ENCODE peak calls at places on chromosomes 6 and 20, in seven cellular contexts. Z, D, S, Y, X, B and W are unnamed samples.

GRCh38 chr6:43771210-43771857 is 1.3 kb downstream of the VEGFA start:
- DNase-seq in S (peak; percentile 53), B (peak; percentile 61), Y (peak; percentile 27), Z (peak; percentile 31), X (peak; percentile 72), D (peak; percentile 45), W (no peak)

GRCh38 chr6:47277702-47278101 is 32.0 kb downstream of the TNFRSF21 start:
- DNase-seq in X (no peak), Y (no peak), S (no peak), Z (no peak), D (no peak), B (no peak), W (no peak)

GRCh38 chr6:62570372-62570771 is 284.3 kb upstream of the KHDRBS2 start:
- DNase-seq in B (no peak), D (no peak), Y (no peak), S (no peak), Z (no peak), X (no peak), W (no peak)

GRCh38 chr6:75292522-75292921 is 7.9 kb upstream of the TMEM30A start:
- DNase-seq in S (no peak), D (no peak), B (no peak), Z (no peak), X (no peak), Y (no peak), W (no peak)

GRCh38 chr6:170075659-170076223 is 215.1 kb downstream of the DLL1 start:
- DNase-seq in Y (no peak), X (no peak), S (no peak), D (no peak), B (no peak), Z (no peak), W (no peak)

GRCh38 chr20:48052492-48052870 is 267.2 kb upstream of the SULF2 start:
- DNase-seq in D (no peak), Z (no peak), B (peak; percentile 44), X (no peak), S (no peak), Y (no peak), W (no peak)

GRCh38 chr20:38728911-38729642 is 4.8 kb downstream of the SLC32A1 start:
- DNase-seq in Z (no peak), Y (no peak), X (peak; percentile 51), S (peak; percentile 80), B (no peak), D (no peak), W (no peak)

GRCh38 chr6:81753709-81754678 is 1.5 kb upstream of the TENT5A start:
- DNase-seq in Y (peak; percentile 80), B (peak; percentile 52), D (peak; percentile 79), Z (peak; percentile 80), X (peak; percentile 85), S (peak; percentile 79), W (no peak)

GRCh38 chr20:41716436-41716835 is 98.3 kb upstream of the CHD6 start:
- DNase-seq in Y (no peak), S (no peak), D (no peak), X (no peak), B (no peak), Z (no peak), W (peak; percentile 26)

GRCh38 chr20:3000852-3001523 is 42.4 kb upstream of the GNRH2 start:
- DNase-seq in B (peak; percentile 53), Z (no peak), Y (no peak), D (peak; percentile 60), S (peak; percentile 64), X (no peak), W (no peak)

GRCh38 chr20:10217517-10218410 is 866 bp upstream of the SNAP25 start:
- DNase-seq in X (peak; percentile 80), Y (no peak), B (peak; percentile 99), S (peak; percentile 90), D (no peak), Z (no peak), W (no peak)

GRCh38 chr6:87731818-87732661 is 30.0 kb upstream of the AKIRIN2 start:
- DNase-seq in B (peak; percentile 94), X (no peak), Z (peak; percentile 49), S (no peak), D (peak; percentile 61), Y (no peak), W (peak; percentile 97)

GRCh38 chr6:22598386-22598785 is 29.0 kb downstream of the HDGFL1 start:
- DNase-seq in D (no peak), B (peak; percentile 38), S (no peak), X (no peak), Z (no peak), Y (no peak), W (no peak)

GRCh38 chr20:44153636-44154043 is 33.3 kb downstream of the JPH2 start:
- DNase-seq in X (no peak), S (no peak), D (peak; percentile 67), B (peak; percentile 80), Y (no peak), Z (peak; percentile 53), W (no peak)

GRCh38 chr6:109513571-109514071 is 30.6 kb upstream of the ZBTB24 start:
- DNase-seq in Z (no peak), B (peak; percentile 90), D (no peak), Y (no peak), S (peak; percentile 43), X (no peak), W (no peak)

GRCh38 chr6:21937466-21937865 is 343.9 kb downstream of the SOX4 start:
- DNase-seq in Z (no peak), Y (no peak), S (no peak), D (no peak), X (no peak), B (no peak), W (no peak)

GRCh38 chr20:32477594-32478512 is 107.3 kb downstream of the NOL4L start:
- DNase-seq in Z (no peak), S (no peak), X (no peak), Y (no peak), D (no peak), B (no peak), W (no peak)

GRCh38 chr6:142297996-142298753 is 3.6 kb upstream of the ADGRG6 start:
- DNase-seq in S (no peak), D (no peak), B (peak; percentile 82), Z (no peak), X (no peak), Y (no peak), W (peak; percentile 65)

GRCh38 chr6:51468704-51469103 is 618.7 kb downstream of the PKHD1 start:
- DNase-seq in S (no peak), B (no peak), Z (no peak), X (peak; percentile 59), D (no peak), Y (no peak), W (no peak)
- H3K27ac ChIP-seq in S (no peak overlapping the region), B (no peak overlapping the region), Z (no peak overlapping the region), X (no peak overlapping the region), D (no peak overlapping the region), Y (no peak overlapping the region), W (no peak overlapping the region)

GRCh38 chr6:56328366-56328765 is 81.0 kb upstream of the COL21A1 start:
- DNase-seq in Z (no peak), X (no peak), D (no peak), Y (no peak), B (no peak), S (no peak), W (no peak)

GRCh38 chr6:56334937-56335336 is 87.6 kb upstream of the COL21A1 start:
- DNase-seq in S (no peak), X (no peak), Y (no peak), B (peak; percentile 83), D (no peak), Z (no peak), W (peak; percentile 79)

GRCh38 chr6:56324396-56324795 is 77.0 kb upstream of the COL21A1 start:
- DNase-seq in D (no peak), S (no peak), X (no peak), Z (no peak), B (no peak), Y (no peak), W (no peak)

GRCh38 chr6:56329296-56330050 is 82.1 kb upstream of the COL21A1 start:
- DNase-seq in Z (no peak), B (peak; percentile 81), D (no peak), S (no peak), X (no peak), Y (no peak), W (no peak)
- H3K27ac ChIP-seq in Z (no peak overlapping the region), B (no peak overlapping the region), D (no peak overlapping the region), S (no peak overlapping the region), X (no peak overlapping the region), Y (no peak overlapping the region), W (no peak overlapping the region)

DNA sequence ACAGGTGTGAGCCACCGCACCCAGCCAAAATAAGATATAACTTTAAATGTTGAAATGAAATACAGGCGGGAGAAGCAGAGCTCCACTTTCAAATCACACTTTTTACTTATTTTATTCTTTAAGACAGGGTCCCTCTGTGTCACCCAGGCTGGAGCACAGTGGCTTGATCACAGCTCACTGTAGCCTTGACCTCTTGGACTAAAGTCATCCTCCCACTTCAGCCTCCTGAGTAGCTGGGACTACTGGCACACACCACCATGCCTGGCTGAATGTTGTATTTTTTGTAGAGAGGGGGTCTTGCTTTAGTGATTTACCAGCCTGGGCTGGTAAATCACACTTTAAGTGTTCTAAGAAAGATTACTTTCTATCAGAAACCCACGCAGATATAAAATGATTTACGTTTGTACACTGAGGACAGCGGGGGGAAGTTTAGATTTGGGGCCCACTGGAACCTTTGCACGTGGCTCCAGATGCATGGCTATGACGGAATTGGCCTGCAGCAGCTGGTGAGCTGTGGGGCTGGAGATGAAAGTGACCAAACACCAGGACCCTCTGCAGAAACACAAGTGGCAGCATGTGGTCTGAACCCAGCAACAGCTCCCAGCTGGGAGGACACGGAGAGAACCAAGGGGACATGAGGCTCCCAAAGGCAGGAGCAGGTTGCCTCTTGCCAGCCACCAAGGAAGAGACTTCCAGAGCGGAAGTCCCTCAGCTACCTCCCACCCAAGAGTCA is 26.4 kb upstream of the TLDC2 start:
- DNase-seq in X (no peak), Z (no peak), Y (no peak), S (no peak), D (no peak), B (no peak), W (no peak)
- H3K27ac ChIP-seq in X (no peak overlapping the region), Z (no peak overlapping the region), Y (no peak overlapping the region), S (no peak overlapping the region), D (no peak overlapping the region), B (peak overlapping the region; percentile 97), W (no peak overlapping the region)

GRCh38 chr6:31395832-31396231 is 7.6 kb upstream of the MICA start:
- DNase-seq in Z (no peak), Y (no peak), S (no peak), D (no peak), B (no peak), X (no peak), W (no peak)

GRCh38 chr6:31396422-31397152 is 6.8 kb upstream of the MICA start:
- DNase-seq in Y (peak; percentile 85), Z (peak; percentile 76), X (peak; percentile 89), S (peak; percentile 78), D (peak; percentile 83), B (peak; percentile 57), W (no peak)

GRCh38 chr6:31394381-31394780 is 9.0 kb upstream of the MICA start:
- DNase-seq in D (no peak), Y (no peak), X (no peak), B (no peak), S (no peak), Z (no peak), W (no peak)

GRCh38 chr6:31397901-31398300 is 5.5 kb upstream of the MICA start:
- DNase-seq in X (no peak), Y (no peak), D (no peak), Z (no peak), S (no peak), B (no peak), W (no peak)

DNA sequence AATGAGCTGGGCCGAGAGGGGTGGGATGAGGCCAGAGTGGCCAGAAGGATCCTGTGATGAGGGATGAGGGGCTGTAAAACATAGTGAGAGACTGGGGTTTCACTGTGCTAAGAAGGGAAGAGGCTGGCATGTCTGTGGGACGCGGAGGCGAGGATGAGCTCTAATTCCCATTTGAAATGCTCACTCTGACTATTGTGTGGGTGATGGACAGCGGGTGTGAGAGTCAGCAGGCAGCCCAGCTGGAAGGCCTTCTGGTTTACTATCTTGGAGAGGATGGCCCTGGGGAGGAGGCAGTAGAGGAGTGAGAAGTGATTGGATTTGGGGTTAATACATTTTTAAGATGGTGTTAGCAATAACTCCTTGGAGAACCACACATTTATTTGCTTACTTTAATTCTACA is 9.5 kb upstream of the MICA start:
- DNase-seq in D (no peak), B (no peak), Z (no peak), X (no peak), Y (no peak), S (peak; percentile 39), W (no peak)
- H3K27ac ChIP-seq in D (no peak overlapping the region), B (no peak overlapping the region), Z (no peak overlapping the region), X (no peak overlapping the region), Y (no peak overlapping the region), S (no peak overlapping the region), W (no peak overlapping the region)